ENCODE peak calls at places on chromosomes 13 and 19, in five cellular contexts. One of them, this sample, is unnamed. For H3K36me3, the result is how much of the 10 kb centered on the place peaks cover.

GRCh38 chr19:14054721-14055120 is 7.2 kb downstream of the PALM3 start:
- DNase-seq in kidney epithelial cell: no peak
- DNase-seq in left ventricle myocardium inferior: no peak
- DNase-seq in uterus: no peak
- DNase-seq in BJ: no peak
- DNase-seq in this sample: no peak

GRCh38 chr13:111665691-111666095 is 345.3 kb downstream of the TEX29 start:
- DNase-seq in BJ: no peak
- DNase-seq in left ventricle myocardium inferior: no peak
- DNase-seq in uterus: no peak
- DNase-seq in kidney epithelial cell: no peak
- DNase-seq in this sample: no peak

GRCh38 chr13:20353973-20354372 is 121.9 kb upstream of the GJB6 start:
- DNase-seq in uterus: no peak
- DNase-seq in BJ: no peak
- DNase-seq in left ventricle myocardium inferior: no peak
- DNase-seq in kidney epithelial cell: no peak
- DNase-seq in this sample: peak

GRCh38 chr19:4393947-4394590 is 6.3 kb downstream of the SH3GL1 start:
- DNase-seq in left ventricle myocardium inferior: no peak
- DNase-seq in kidney epithelial cell: no peak
- DNase-seq in uterus: no peak
- DNase-seq in BJ: no peak
- DNase-seq in this sample: peak

GRCh38 chr19:47613165-47614146 is 4.5 kb downstream of the BICRA start:
- DNase-seq in BJ: no peak
- DNase-seq in kidney epithelial cell: no peak
- DNase-seq in uterus: no peak
- DNase-seq in left ventricle myocardium inferior: no peak
- DNase-seq in this sample: peak

GRCh38 chr13:29754486-29754806 is 96.0 kb downstream of the UBL3 start:
- DNase-seq in left ventricle myocardium inferior: no peak
- DNase-seq in BJ: no peak
- DNase-seq in uterus: no peak
- DNase-seq in kidney epithelial cell: no peak
- DNase-seq in this sample: no peak

GRCh38 chr19:3656747-3657394 is 30.3 kb upstream of the CACTIN start:
- DNase-seq in kidney epithelial cell: no peak
- DNase-seq in left ventricle myocardium inferior: no peak
- DNase-seq in BJ: no peak
- DNase-seq in uterus: no peak
- DNase-seq in this sample: no peak

GRCh38 chr19:46604781-46605355 is 3.7 kb downstream of the CALM3 start:
- DNase-seq in left ventricle myocardium inferior: no peak
- DNase-seq in kidney epithelial cell: no peak
- DNase-seq in uterus: no peak
- DNase-seq in BJ: no peak
- DNase-seq in this sample: no peak

GRCh38 chr19:47765522-47766358 is 12.8 kb upstream of the SELENOW start:
- DNase-seq in kidney epithelial cell: no peak
- DNase-seq in uterus: peak
- DNase-seq in BJ: no peak
- DNase-seq in left ventricle myocardium inferior: peak
- DNase-seq in this sample: peak

GRCh38 chr13:28532226-28533048 is 37.5 kb upstream of the FLT1 start:
- DNase-seq in kidney epithelial cell: no peak
- DNase-seq in uterus: no peak
- DNase-seq in left ventricle myocardium inferior: peak
- DNase-seq in BJ: no peak
- DNase-seq in this sample: peak

GRCh38 chr13:39385621-39386231 is 217.3 kb downstream of the LHFPL6 start:
- DNase-seq in left ventricle myocardium inferior: no peak
- DNase-seq in kidney epithelial cell: no peak
- DNase-seq in BJ: no peak
- DNase-seq in uterus: no peak
- DNase-seq in this sample: no peak

DNA sequence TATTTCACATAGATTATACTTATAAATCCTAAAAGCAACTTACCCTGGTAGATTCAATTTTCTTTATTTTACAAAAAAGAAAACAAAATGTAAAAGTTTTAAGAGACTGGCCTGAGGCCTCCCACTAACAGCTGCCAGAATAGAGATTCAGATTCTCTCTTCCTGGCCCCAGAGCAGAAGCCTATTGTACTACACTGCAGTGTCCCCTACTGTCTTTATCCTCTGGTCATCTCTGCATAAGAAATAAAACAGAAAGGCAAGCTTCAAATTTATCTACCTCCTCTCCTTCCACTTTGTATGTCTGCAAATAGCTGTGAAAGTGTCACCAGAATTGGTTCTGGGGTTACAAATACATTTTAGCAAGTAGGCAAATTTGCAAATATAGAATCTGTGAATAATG is 1004.1 kb upstream of the PCDH9 start:
- DNase-seq in uterus: no peak
- DNase-seq in left ventricle myocardium inferior: no peak
- DNase-seq in kidney epithelial cell: no peak
- DNase-seq in BJ: no peak
- DNase-seq in this sample: peak
- TF ChIP-seq CTCF in uterus: no peak
- TF ChIP-seq CTCF in left ventricle myocardium inferior: no peak
- TF ChIP-seq CTCF in kidney epithelial cell: peak
- TF ChIP-seq CTCF in BJ: no peak
- TF ChIP-seq CTCF in this sample: no peak

DNA sequence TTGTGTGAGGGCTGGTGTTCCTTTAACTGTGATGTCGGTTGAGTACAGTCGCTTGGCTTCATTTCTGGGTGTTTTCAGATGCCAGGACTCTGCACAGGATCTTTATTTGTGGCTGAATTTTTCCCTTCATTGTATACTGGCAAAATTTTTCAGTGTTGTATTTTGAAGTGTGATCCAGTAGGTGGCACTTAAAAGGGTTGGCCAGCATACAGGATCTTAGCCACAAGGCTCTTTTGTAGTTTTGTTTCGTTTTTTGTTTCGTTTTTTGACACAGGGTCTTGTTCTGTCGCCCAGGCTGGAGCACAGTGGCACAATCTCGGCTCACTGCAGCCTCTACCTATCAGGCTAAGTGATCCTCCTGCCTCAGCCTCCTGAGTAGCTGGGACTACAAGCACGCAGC is 8.7 kb downstream of the FCAR start:
- DNase-seq in kidney epithelial cell: no peak
- DNase-seq in uterus: no peak
- DNase-seq in left ventricle myocardium inferior: no peak
- DNase-seq in BJ: no peak
- DNase-seq in this sample: no peak
- H3K36me3 ChIP-seq in kidney epithelial cell: under half
- H3K36me3 ChIP-seq in uterus: under half
- H3K36me3 ChIP-seq in left ventricle myocardium inferior: under half
- H3K36me3 ChIP-seq in BJ: under half
- H3K36me3 ChIP-seq in this sample: under half

GRCh38 chr19:32863301-32863700 is 6.3 kb downstream of the SLC7A9 start:
- DNase-seq in uterus: no peak
- DNase-seq in kidney epithelial cell: no peak
- DNase-seq in BJ: no peak
- DNase-seq in left ventricle myocardium inferior: no peak
- DNase-seq in this sample: no peak
- TF ChIP-seq CTCF in uterus: no peak
- TF ChIP-seq CTCF in kidney epithelial cell: no peak
- TF ChIP-seq CTCF in BJ: no peak
- TF ChIP-seq CTCF in left ventricle myocardium inferior: no peak
- TF ChIP-seq CTCF in this sample: no peak

GRCh38 chr13:50917572-50917971 is 8.0 kb downstream of the RNASEH2B start:
- DNase-seq in kidney epithelial cell: no peak
- DNase-seq in uterus: no peak
- DNase-seq in BJ: no peak
- DNase-seq in left ventricle myocardium inferior: no peak
- DNase-seq in this sample: no peak

GRCh38 chr13:50924025-50924424 is 14.4 kb downstream of the RNASEH2B start:
- DNase-seq in uterus: no peak
- DNase-seq in left ventricle myocardium inferior: no peak
- DNase-seq in kidney epithelial cell: no peak
- DNase-seq in BJ: no peak
- DNase-seq in this sample: no peak

GRCh38 chr13:50919291-50919690 is 9.7 kb downstream of the RNASEH2B start:
- DNase-seq in BJ: no peak
- DNase-seq in uterus: no peak
- DNase-seq in left ventricle myocardium inferior: no peak
- DNase-seq in kidney epithelial cell: no peak
- DNase-seq in this sample: no peak

GRCh38 chr13:50923272-50923671 is 13.7 kb downstream of the RNASEH2B start:
- DNase-seq in BJ: no peak
- DNase-seq in kidney epithelial cell: no peak
- DNase-seq in left ventricle myocardium inferior: no peak
- DNase-seq in uterus: no peak
- DNase-seq in this sample: no peak

GRCh38 chr13:50921706-50922105 is 12.1 kb downstream of the RNASEH2B start:
- DNase-seq in left ventricle myocardium inferior: no peak
- DNase-seq in uterus: no peak
- DNase-seq in BJ: no peak
- DNase-seq in kidney epithelial cell: no peak
- DNase-seq in this sample: no peak
- H3K36me3 ChIP-seq in left ventricle myocardium inferior: under half
- H3K36me3 ChIP-seq in uterus: under half
- H3K36me3 ChIP-seq in BJ: under half
- H3K36me3 ChIP-seq in kidney epithelial cell: under half
- H3K36me3 ChIP-seq in this sample: under half

DNA sequence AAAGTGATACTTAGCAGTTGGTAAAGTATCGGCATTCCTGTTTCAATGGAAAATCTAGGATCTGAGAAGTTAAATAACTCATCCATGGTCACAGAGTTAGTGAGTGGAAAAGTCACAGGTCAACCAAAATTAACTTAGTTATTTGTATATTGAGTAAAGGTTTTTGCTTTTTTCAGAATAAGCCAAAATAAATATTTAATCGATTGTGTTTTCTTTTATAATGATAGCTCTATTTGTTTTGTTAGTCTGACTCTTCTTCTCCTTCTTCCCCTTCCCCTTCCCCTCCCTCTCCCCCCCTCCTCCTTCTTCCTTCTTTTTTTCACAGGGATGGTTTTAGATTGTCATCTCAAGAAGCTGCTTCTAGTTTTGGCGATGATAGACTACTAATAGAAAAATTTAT is 173.5 kb downstream of the PCCA start:
- DNase-seq in BJ: no peak
- DNase-seq in kidney epithelial cell: no peak
- DNase-seq in uterus: no peak
- DNase-seq in left ventricle myocardium inferior: no peak
- DNase-seq in this sample: no peak
- TF ChIP-seq CTCF in BJ: no peak
- TF ChIP-seq CTCF in kidney epithelial cell: no peak
- TF ChIP-seq CTCF in uterus: no peak
- TF ChIP-seq CTCF in left ventricle myocardium inferior: no peak
- TF ChIP-seq CTCF in this sample: no peak

DNA sequence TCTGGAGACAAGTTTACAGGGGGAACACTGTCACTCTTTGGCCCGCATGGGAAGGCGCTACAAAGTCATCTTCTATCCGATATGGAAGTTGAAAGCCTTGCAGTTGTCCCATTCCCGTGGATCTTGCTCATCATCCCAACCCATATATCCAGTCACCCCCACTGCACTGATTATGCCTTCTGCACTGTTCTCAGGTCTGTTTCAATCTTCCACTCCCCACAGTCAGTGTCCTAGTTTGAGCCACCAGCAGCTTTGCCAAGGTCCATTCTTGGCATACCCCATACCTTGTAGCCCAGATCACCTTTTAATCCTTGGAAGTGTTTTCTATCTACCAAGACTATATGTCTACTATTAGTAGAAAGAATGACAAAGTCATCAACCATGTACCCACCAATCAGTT is 88.1 kb downstream of the MIPEP start:
- DNase-seq in kidney epithelial cell: no peak
- DNase-seq in left ventricle myocardium inferior: no peak
- DNase-seq in uterus: no peak
- DNase-seq in BJ: no peak
- DNase-seq in this sample: no peak
- H3K36me3 ChIP-seq in kidney epithelial cell: under half
- H3K36me3 ChIP-seq in left ventricle myocardium inferior: under half
- H3K36me3 ChIP-seq in uterus: under half
- H3K36me3 ChIP-seq in BJ: under half
- H3K36me3 ChIP-seq in this sample: under half

GRCh38 chr13:77815330-77815729 is 103.3 kb downstream of the EDNRB start:
- DNase-seq in left ventricle myocardium inferior: no peak
- DNase-seq in kidney epithelial cell: no peak
- DNase-seq in BJ: no peak
- DNase-seq in uterus: no peak
- DNase-seq in this sample: no peak

DNA sequence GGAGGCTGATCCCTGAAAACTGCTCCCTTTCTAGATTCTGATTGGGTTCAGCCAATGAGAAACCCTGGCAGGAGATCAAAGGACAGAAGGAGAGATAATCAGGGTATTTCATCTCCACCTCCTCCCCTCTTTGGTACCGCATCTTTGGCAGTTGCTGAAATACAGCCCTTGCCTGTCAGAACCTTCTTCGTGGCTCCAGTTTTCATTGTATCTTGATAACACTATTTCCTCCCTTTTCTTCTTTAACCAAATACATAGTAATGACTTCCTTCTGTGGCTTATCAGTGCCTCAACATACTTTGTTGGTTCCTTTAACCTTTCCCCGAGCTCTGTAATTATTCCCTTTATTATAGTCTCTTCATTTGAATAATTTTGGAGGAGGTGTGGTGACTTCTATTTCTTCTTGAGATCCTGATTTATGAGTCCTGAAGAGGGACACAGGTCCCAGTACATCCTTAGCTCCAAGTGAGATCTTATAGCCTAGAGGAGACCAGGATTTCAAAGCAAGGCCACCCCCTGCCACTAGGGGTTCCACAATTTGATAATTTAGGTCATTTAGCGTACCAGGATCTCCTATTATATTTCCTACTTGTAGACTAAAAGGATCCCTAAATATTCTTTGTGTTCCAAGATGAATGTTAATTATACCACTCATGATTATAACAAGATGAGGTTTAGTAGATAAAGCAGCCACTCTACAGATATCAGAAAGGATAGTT is 98.0 kb downstream of the EDNRB start:
- DNase-seq in uterus: no peak
- DNase-seq in kidney epithelial cell: no peak
- DNase-seq in left ventricle myocardium inferior: no peak
- DNase-seq in BJ: no peak
- DNase-seq in this sample: no peak
- TF ChIP-seq CTCF in uterus: no peak
- TF ChIP-seq CTCF in kidney epithelial cell: peak
- TF ChIP-seq CTCF in left ventricle myocardium inferior: no peak
- TF ChIP-seq CTCF in BJ: no peak
- TF ChIP-seq CTCF in this sample: peak

DNA sequence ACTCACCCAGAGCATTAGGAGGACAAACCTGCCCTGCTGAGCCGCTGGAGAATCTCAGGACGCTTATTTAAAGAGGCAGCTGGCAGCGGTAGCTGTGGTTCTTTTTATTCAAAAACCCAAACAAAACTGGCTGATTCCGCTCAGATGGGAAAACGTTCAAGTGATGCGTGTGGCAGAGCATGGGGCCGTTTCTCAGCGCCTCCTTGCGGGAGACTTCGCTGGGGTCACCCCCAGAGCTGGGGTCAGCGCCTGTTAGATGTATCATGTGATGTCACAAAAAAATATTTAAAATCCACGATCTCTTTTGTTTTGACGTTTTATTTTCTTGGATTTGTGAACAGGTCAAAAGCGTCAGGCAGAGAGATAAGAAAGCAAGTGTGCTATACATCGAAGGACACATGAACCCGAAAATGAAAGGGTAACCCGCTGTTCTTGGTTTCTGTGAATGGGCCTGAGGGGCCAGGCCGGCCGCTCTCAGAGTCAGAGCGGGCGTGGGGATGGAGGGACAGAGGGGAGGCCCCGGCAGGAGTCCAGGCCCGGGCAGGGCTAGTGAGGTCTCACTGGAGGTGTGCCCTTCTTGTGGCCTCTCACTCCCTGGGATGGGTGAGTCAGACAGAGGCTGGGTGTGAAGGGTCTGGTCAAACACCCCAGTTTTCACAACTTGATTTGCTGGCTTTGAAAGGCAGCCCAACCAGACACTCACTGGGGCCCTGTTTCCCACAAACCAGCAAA is 17.6 kb upstream of the NDUFS7 start:
- DNase-seq in kidney epithelial cell: no peak
- DNase-seq in uterus: no peak
- DNase-seq in BJ: no peak
- DNase-seq in left ventricle myocardium inferior: no peak
- DNase-seq in this sample: no peak
- H3K36me3 ChIP-seq in kidney epithelial cell: under half
- H3K36me3 ChIP-seq in uterus: under half
- H3K36me3 ChIP-seq in BJ: under half
- H3K36me3 ChIP-seq in left ventricle myocardium inferior: half or more
- H3K36me3 ChIP-seq in this sample: under half

This sample was measured in cardiac muscle cell.